ENCODE peak calls at places on chromosome 15, in five cellular contexts. J, T, Z, E and X are unnamed samples.

GRCh38 chr15:23647421-23648375 is at the start of gene MAGEL2:
- DNase-seq in J (no peak), T (peak), E (no peak), Z (no peak), X (no peak)

GRCh38 chr15:45307230-45307924 is 55.3 kb downstream of the SLC28A2 start:
- DNase-seq in Z (peak), T (peak), J (no peak), E (no peak), X (no peak)

GRCh38 chr15:62578548-62578947 is 413.5 kb upstream of the C2CD4B start:
- DNase-seq in J (no peak), E (no peak), T (no peak), Z (no peak), X (no peak)

GRCh38 chr15:48462688-48463087 is 131.5 kb downstream of the DUT start:
- DNase-seq in T (no peak), J (no peak), E (no peak), Z (no peak), X (no peak)

GRCh38 chr15:46091860-46092450 is 457.1 kb downstream of the SQOR start:
- DNase-seq in Z (no peak), J (no peak), T (peak), E (no peak), X (peak)

GRCh38 chr15:66947471-66947870 is 117.9 kb upstream of the SMAD3 start:
- DNase-seq in Z (no peak), T (no peak), E (no peak), J (no peak), X (no peak)

GRCh38 chr15:39860200-39860599 is 59.9 kb downstream of the GPR176 start:
- DNase-seq in Z (peak), E (no peak), J (no peak), T (no peak), X (no peak)

GRCh38 chr15:31235298-31236183 is 91.1 kb upstream of the KLF13 start:
- DNase-seq in J (no peak), Z (no peak), E (no peak), T (peak), X (no peak)

GRCh38 chr15:39084683-39085530 is 496.0 kb upstream of the THBS1 start:
- DNase-seq in Z (peak), T (peak), E (no peak), J (no peak), X (peak)

GRCh38 chr15:66154581-66154980 is 99.0 kb downstream of the MEGF11 start:
- DNase-seq in T (no peak), Z (no peak), J (no peak), E (no peak), X (no peak)

GRCh38 chr15:98903377-98904018 is 104.1 kb downstream of the PGPEP1L start:
- DNase-seq in Z (peak), J (no peak), E (no peak), T (peak), X (no peak)

GRCh38 chr15:56760186-56760585 is 26.9 kb upstream of the ZNF280D start:
- DNase-seq in T (peak), E (no peak), Z (no peak), J (no peak), X (no peak)

GRCh38 chr15:33160054-33160453 is 34.5 kb downstream of the FMN1 start:
- DNase-seq in E (no peak), J (no peak), T (peak), Z (no peak), X (no peak)

GRCh38 chr15:22961661-22962221 is 18.4 kb downstream of the CYFIP1 start:
- DNase-seq in E (no peak), Z (no peak), T (peak), J (no peak), X (peak)

GRCh38 chr15:80703965-80704364 is 8.9 kb downstream of the ABHD17C start:
- DNase-seq in J (no peak), T (no peak), Z (no peak), E (no peak), X (no peak)

GRCh38 chr15:36943496-36944361 is 156.6 kb downstream of the MEIS2 start:
- DNase-seq in T (no peak), Z (no peak), E (no peak), J (no peak), X (no peak)

GRCh38 chr15:72206677-72207000 is 9.1 kb upstream of the GRAMD2A start:
- DNase-seq in Z (no peak), J (no peak), T (peak), E (no peak), X (no peak)

GRCh38 chr15:100668321-100668690 is 65.9 kb downstream of the ASB7 start:
- DNase-seq in T (no peak), J (no peak), E (no peak), Z (no peak), X (no peak)

GRCh38 chr15:82031871-82032270 is 13.9 kb downstream of the MEX3B start:
- DNase-seq in T (no peak), J (no peak), Z (no peak), E (no peak), X (no peak)

GRCh38 chr15:78075490-78076230 is 1.9 kb downstream of the TBC1D2B start:
- DNase-seq in E (no peak), T (peak), J (peak), Z (peak), X (peak)

GRCh38 chr15:88656760-88657221 is 18.0 kb downstream of the ISG20 start:
- DNase-seq in E (no peak), T (no peak), Z (no peak), J (no peak), X (no peak)

GRCh38 chr15:88400591-88400990 is 66.6 kb downstream of the MRPL46 start:
- DNase-seq in T (no peak), Z (no peak), E (no peak), J (no peak), X (no peak)

GRCh38 chr15:63476229-63476632 is 28.2 kb upstream of the USP3 start:
- DNase-seq in T (peak), E (no peak), J (no peak), Z (peak), X (peak)

GRCh38 chr15:70492240-70493177 is 270.8 kb downstream of the UACA start:
- DNase-seq in J (peak), Z (peak), T (peak), E (peak), X (peak)

GRCh38 chr15:72358532-72359180 is 17.2 kb downstream of the HEXA start:
- DNase-seq in E (no peak), T (peak), J (peak), Z (peak), X (peak)

GRCh38 chr15:69898243-69898642 is 199.5 kb downstream of the TLE3 start:
- DNase-seq in Z (no peak), T (no peak), J (no peak), E (no peak), X (no peak)

GRCh38 chr15:56719774-56720555 is 13.3 kb downstream of the ZNF280D start:
- DNase-seq in Z (no peak), E (no peak), T (peak), J (no peak), X (peak)